ENCODE peak calls at places on chromosomes 1 and 21, in eight cellular contexts. L is central memory CD8-positive, alpha-beta T cell; W is right cardiac atrium; O is T-helper 17 cell; K is left lobe of liver; G is activated CD8-positive, alpha-beta T cell treated with anti-CD3 and anti-CD28 coated beads, Interleukin-2, amount 10 ng/mL, durations not matched to agents 7 days and 5 days; A is lower lobe of right lung; R is activated naive CD8-positive, alpha-beta T cell treated with anti-CD3 and anti-CD28 coated beads, Interleukin-2, amount 50 U/mL, for 24 hours. I is an unnamed sample.

GRCh38 chr21:45104560-45104959 is 30.2 kb downstream of the ADARB1 start:
- ATAC-seq in L (peak), W (peak), O (peak), K (peak), G (peak), A (peak), R (peak), I (peak)

GRCh38 chr1:166176416-166176815 is 9.6 kb upstream of the FAM78B start:
- ATAC-seq in L (no peak), W (no peak), O (no peak), K (no peak), G (no peak), A (no peak), R (peak), I (no peak)

GRCh38 chr1:20474333-20474975 is 11.6 kb downstream of the CAMK2N1 start:
- ATAC-seq in L (no peak), W (no peak), O (no peak), K (no peak), G (no peak), A (no peak), R (no peak), I (no peak)

GRCh38 chr1:50368179-50369007 is 54.9 kb downstream of the DMRTA2 start:
- ATAC-seq in L (no peak), W (peak), O (peak), K (peak), G (peak), A (peak), R (no peak), I (peak)

GRCh38 chr21:45991606-45992301 is 10.2 kb downstream of the COL6A1 start:
- ATAC-seq in L (no peak), W (no peak), O (no peak), K (no peak), G (no peak), A (no peak), R (no peak), I (no peak)

GRCh38 chr1:154837679-154838171 is 32.4 kb downstream of the KCNN3 start:
- ATAC-seq in L (no peak), W (peak), O (no peak), K (no peak), G (no peak), A (no peak), R (no peak), I (peak)

GRCh38 chr1:109821831-109822745 is 58.4 kb upstream of the EPS8L3 start:
- ATAC-seq in L (no peak), W (peak), O (peak), K (peak), G (no peak), A (peak), R (no peak), I (peak)

GRCh38 chr1:172544481-172545104 is 11.6 kb downstream of the SUCO start:
- ATAC-seq in L (peak), W (no peak), O (peak), K (no peak), G (no peak), A (no peak), R (peak), I (no peak)

GRCh38 chr1:67652800-67653199 is 32.2 kb upstream of the GADD45A start:
- ATAC-seq in L (no peak), W (no peak), O (no peak), K (no peak), G (no peak), A (peak), R (no peak), I (peak)

GRCh38 chr1:53549287-53549686 is 90.1 kb downstream of the DMRTB1 start:
- ATAC-seq in L (no peak), W (peak), O (no peak), K (no peak), G (no peak), A (peak), R (no peak), I (no peak)

GRCh38 chr1:54696262-54696661 is 19.4 kb upstream of the TTC4 start:
- ATAC-seq in L (no peak), W (no peak), O (no peak), K (no peak), G (no peak), A (no peak), R (no peak), I (no peak)

GRCh38 chr1:202365092-202365815 is 16.8 kb downstream of the PPP1R12B start:
- ATAC-seq in L (no peak), W (peak), O (no peak), K (peak), G (no peak), A (no peak), R (no peak), I (no peak)

GRCh38 chr1:245301162-245301580 is 146.4 kb downstream of the KIF26B start:
- ATAC-seq in L (no peak), W (peak), O (no peak), K (peak), G (no peak), A (peak), R (no peak), I (no peak)

GRCh38 chr1:147627435-147628110 is 42.8 kb downstream of the ACP6 start:
- ATAC-seq in L (no peak), W (peak), O (peak), K (peak), G (peak), A (peak), R (peak), I (peak)

GRCh38 chr1:149925751-149926150 is 1.9 kb downstream of the SF3B4 start:
- ATAC-seq in L (no peak), W (no peak), O (no peak), K (no peak), G (no peak), A (no peak), R (no peak), I (no peak)

GRCh38 chr1:43774359-43774758 is 67.0 kb downstream of the ST3GAL3 start:
- ATAC-seq in L (no peak), W (no peak), O (no peak), K (no peak), G (no peak), A (no peak), R (no peak), I (peak)

GRCh38 chr1:212951058-212951923 is 950 bp downstream of the VASH2 start:
- ATAC-seq in L (no peak), W (peak), O (no peak), K (peak), G (no peak), A (peak), R (no peak), I (peak)

GRCh38 chr1:31984419-31985347 is 29.0 kb upstream of the KHDRBS1 start:
- ATAC-seq in L (peak), W (peak), O (peak), K (no peak), G (peak), A (peak), R (peak), I (peak)

GRCh38 chr1:116987256-116987555 is 14.4 kb upstream of the CD101 start:
- ATAC-seq in L (peak), W (no peak), O (peak), K (no peak), G (peak), A (no peak), R (peak), I (no peak)

GRCh38 chr1:59043796-59044195 is 253.1 kb upstream of the FGGY start:
- ATAC-seq in L (no peak), W (peak), O (no peak), K (peak), G (no peak), A (peak), R (no peak), I (peak)

GRCh38 chr1:226696552-226696951 is 42.5 kb downstream of the ITPKB start:
- ATAC-seq in L (no peak), W (no peak), O (peak), K (no peak), G (no peak), A (no peak), R (no peak), I (peak)

GRCh38 chr1:113250161-113250560 is 140.2 kb upstream of the MAGI3 start:
- ATAC-seq in L (no peak), W (no peak), O (no peak), K (no peak), G (no peak), A (no peak), R (no peak), I (no peak)

GRCh38 chr1:168441745-168442144 is 102.1 kb downstream of the XCL2 start:
- ATAC-seq in L (no peak), W (no peak), O (no peak), K (no peak), G (no peak), A (no peak), R (no peak), I (no peak)

GRCh38 chr21:18970416-18970815 is 566.8 kb upstream of the TMPRSS15 start:
- ATAC-seq in L (no peak), W (no peak), O (no peak), K (no peak), G (no peak), A (no peak), R (no peak), I (no peak)

GRCh38 chr1:110280126-110280525 is 59.1 kb upstream of the RBM15 start:
- ATAC-seq in L (no peak), W (no peak), O (no peak), K (no peak), G (no peak), A (no peak), R (no peak), I (no peak)

GRCh38 chr1:156601892-156602291 is 613 bp upstream of the GPATCH4 start:
- ATAC-seq in L (no peak), W (no peak), O (peak), K (no peak), G (peak), A (peak), R (no peak), I (peak)

GRCh38 chr1:91527781-91528180 is 27.1 kb downstream of the CDC7 start:
- ATAC-seq in L (no peak), W (no peak), O (no peak), K (no peak), G (no peak), A (no peak), R (no peak), I (no peak)

GRCh38 chr1:112735752-112736151 is 20.6 kb upstream of the PPM1J start:
- ATAC-seq in L (no peak), W (no peak), O (no peak), K (no peak), G (no peak), A (no peak), R (peak), I (peak)

GRCh38 chr1:33141216-33141615 is 40.6 kb downstream of the TRIM62 start:
- ATAC-seq in L (no peak), W (no peak), O (no peak), K (no peak), G (no peak), A (no peak), R (no peak), I (no peak)

GRCh38 chr1:64960731-64961130 is 5.6 kb downstream of the JAK1 start:
- ATAC-seq in L (no peak), W (no peak), O (no peak), K (no peak), G (no peak), A (no peak), R (peak), I (no peak)

GRCh38 chr1:54356680-54357147 is 49.5 kb downstream of the SSBP3 start:
- ATAC-seq in L (no peak), W (no peak), O (peak), K (no peak), G (peak), A (peak), R (peak), I (no peak)

GRCh38 chr1:212119397-212119837 is 83.9 kb downstream of the DTL start:
- ATAC-seq in L (no peak), W (peak), O (no peak), K (no peak), G (no peak), A (peak), R (no peak), I (peak)

GRCh38 chr21:45826733-45827692 is 154.6 kb upstream of the COL6A1 start:
- ATAC-seq in L (no peak), W (no peak), O (peak), K (no peak), G (peak), A (no peak), R (peak), I (no peak)

GRCh38 chr1:248596615-248597014 is 885 bp downstream of the OR2T10 start:
- ATAC-seq in L (no peak), W (no peak), O (no peak), K (no peak), G (no peak), A (no peak), R (peak), I (no peak)